ENCODE peak calls at places on chromosomes 7 and 10, in six cellular contexts. Z is DND-41, X is IMR-90, A is fibroblast of lung, L is H1, B is HCT116. F is an unnamed sample.

GRCh38 chr10:110501142-110501937 is 3.6 kb downstream of the DUSP5 start:
- DNase-seq in X (peak), B (peak), A (peak), Z (peak), L (peak), F (peak)

GRCh38 chr7:77866791-77867190 is 68.2 kb downstream of the PHTF2 start:
- DNase-seq in Z (no peak), A (peak), B (no peak), L (no peak), X (peak), F (no peak)

GRCh38 chr7:48387916-48388315 is 216.7 kb downstream of the ABCA13 start:
- DNase-seq in A (no peak), Z (no peak), L (no peak), X (no peak), B (no peak), F (no peak)

GRCh38 chr10:63409465-63410027 is 56.2 kb downstream of the JMJD1C start:
- DNase-seq in A (peak), Z (no peak), L (no peak), B (no peak), X (peak), F (no peak)

GRCh38 chr7:39565538-39565937 is 666 bp upstream of the YAE1 start:
- DNase-seq in B (no peak), Z (no peak), A (no peak), X (no peak), L (no peak), F (peak)

GRCh38 chr7:116772423-116772852 is 89.9 kb upstream of the CAPZA2 start:
- DNase-seq in A (peak), Z (no peak), L (no peak), X (peak), B (peak), F (no peak)

GRCh38 chr7:140217750-140218501 is 41.1 kb upstream of the KDM7A start:
- DNase-seq in A (no peak), X (no peak), Z (no peak), B (no peak), L (no peak), F (no peak)

GRCh38 chr10:124174673-124175645 is 81.6 kb upstream of the CHST15 start:
- DNase-seq in B (no peak), L (peak), X (no peak), A (peak), Z (no peak), F (no peak)

GRCh38 chr7:69412331-69413146 is 185.7 kb upstream of the AUTS2 start:
- DNase-seq in L (no peak), Z (peak), B (no peak), A (peak), X (no peak), F (no peak)

GRCh38 chr10:117535045-117535751 is 7.3 kb upstream of the EMX2 start:
- DNase-seq in B (no peak), L (peak), A (no peak), Z (no peak), X (no peak), F (no peak)

GRCh38 chr10:123392182-123392930 is 238.2 kb downstream of the BUB3 start:
- DNase-seq in A (no peak), Z (no peak), X (no peak), B (no peak), L (no peak), F (no peak)

GRCh38 chr7:43693687-43694398 is 35.5 kb downstream of the COA1 start:
- DNase-seq in L (no peak), A (peak), B (peak), Z (no peak), X (peak), F (no peak)

GRCh38 chr10:46787321-46787615 is 124.0 kb upstream of the PTPN20 start:
- DNase-seq in B (no peak), X (peak), Z (peak), L (no peak), A (peak), F (peak)

GRCh38 chr10:120969219-120969645 is 118.1 kb downstream of the WDR11 start:
- DNase-seq in L (no peak), B (no peak), A (peak), Z (no peak), X (no peak), F (no peak)

GRCh38 chr10:132117146-132117545 is 51.4 kb downstream of the JAKMIP3 start:
- DNase-seq in L (no peak), X (no peak), B (no peak), A (no peak), Z (no peak), F (no peak)

GRCh38 chr10:1737222-1738061 is at the start of gene ADARB2:
- DNase-seq in X (no peak), Z (peak), L (peak), A (peak), B (no peak), F (no peak)

GRCh38 chr7:431658-432111 is 88.0 kb downstream of the PDGFA start:
- DNase-seq in A (peak), Z (no peak), L (no peak), X (no peak), B (no peak), F (no peak)

GRCh38 chr7:82442492-82443043 is 1.0 kb downstream of the CACNA2D1 start:
- DNase-seq in L (peak), Z (no peak), X (peak), B (no peak), A (peak), F (no peak)

GRCh38 chr7:134462337-134462925 is 3.5 kb upstream of the AKR1B1 start:
- DNase-seq in B (no peak), A (peak), X (peak), L (no peak), Z (no peak), F (no peak)

GRCh38 chr7:141158562-141158961 is 84.7 kb downstream of the TMEM178B start:
- DNase-seq in B (peak), X (peak), A (peak), Z (no peak), L (no peak), F (no peak)

GRCh38 chr7:4270941-4271715 is 411.0 kb upstream of the FOXK1 start:
- DNase-seq in Z (no peak), B (no peak), L (peak), A (no peak), X (no peak), F (peak)

GRCh38 chr10:124956764-124957163 is 14.8 kb downstream of the ZRANB1 start:
- DNase-seq in L (no peak), A (no peak), X (no peak), Z (no peak), B (no peak), F (no peak)

GRCh38 chr10:46239247-46239646 is 47.5 kb upstream of the ANTXRL start:
- DNase-seq in A (no peak), Z (no peak), B (no peak), X (no peak), L (no peak), F (no peak)

GRCh38 chr10:48548531-48549135 is 56.2 kb downstream of the ARHGAP22 start:
- DNase-seq in A (no peak), L (peak), B (no peak), X (no peak), Z (no peak), F (peak)

GRCh38 chr10:62587011-62587410 is 212.8 kb downstream of the ZNF365 start:
- DNase-seq in Z (no peak), A (peak), X (peak), B (no peak), L (no peak), F (no peak)

GRCh38 chr10:13162013-13162364 is 631 bp downstream of the MCM10 start:
- DNase-seq in Z (peak), B (no peak), X (no peak), L (no peak), A (peak), F (no peak)

GRCh38 chr10:18066947-18067346 is 73.3 kb upstream of the CACNB2 start:
- DNase-seq in L (no peak), A (peak), B (no peak), Z (no peak), X (no peak), F (no peak)

GRCh38 chr7:158321056-158321700 is 266.4 kb downstream of the PTPRN2 start:
- DNase-seq in Z (no peak), A (no peak), L (peak), B (no peak), X (no peak), F (no peak)

GRCh38 chr10:89419548-89419947 is 5.2 kb downstream of the IFIT5 start:
- DNase-seq in L (no peak), A (peak), X (peak), B (no peak), Z (no peak), F (no peak)

GRCh38 chr7:157302314-157302711 is 34.5 kb upstream of the DNAJB6 start:
- DNase-seq in X (peak), L (no peak), A (peak), Z (peak), B (no peak), F (peak)

GRCh38 chr10:103949728-103950127 is 17.2 kb upstream of the SLK start:
- DNase-seq in L (no peak), B (no peak), A (no peak), Z (no peak), X (no peak), F (no peak)

GRCh38 chr7:96740130-96740529 is 30.5 kb upstream of the SEM1 start:
- DNase-seq in A (no peak), X (no peak), Z (no peak), L (no peak), B (no peak), F (no peak)

GRCh38 chr7:100827330-100828226 is at the start of gene EPHB4:
- DNase-seq in Z (no peak), X (peak), A (peak), B (peak), L (peak), F (peak)
- H3K9ac ChIP-seq in Z (no peak), X (peak), A (peak), B (peak), L (peak), F (peak)

GRCh38 chr7:87886875-87887274 is 10.6 kb downstream of the DBF4 start:
- DNase-seq in B (peak), Z (no peak), A (peak), X (peak), L (no peak), F (no peak)
- TF ChIP-seq CTCF in B (no peak), Z (peak), A (no peak), X (peak), L (no peak), F (peak)

DNA sequence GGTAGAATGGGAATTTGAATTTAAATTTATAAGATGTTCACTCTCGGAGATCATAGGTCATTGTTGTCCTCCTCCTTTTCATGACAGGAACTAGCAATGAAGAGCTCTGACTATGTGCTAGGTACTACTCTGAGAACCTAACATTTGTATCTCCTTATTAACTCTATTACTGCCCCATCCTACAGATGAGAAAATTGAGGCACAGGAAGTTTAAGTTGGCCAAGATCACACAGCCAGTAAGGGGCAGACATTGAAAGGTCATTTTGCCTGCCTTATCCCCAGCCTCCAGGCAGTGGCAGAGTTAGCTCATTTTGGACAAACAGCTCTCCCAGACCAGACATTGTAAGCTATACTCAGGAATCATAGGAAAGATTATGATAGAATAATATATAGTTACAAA is 6.0 kb downstream of the SRGN start:
- DNase-seq in Z (no peak), X (peak), B (peak), A (peak), L (no peak), F (no peak)
- H3K9ac ChIP-seq in Z (no peak), X (no peak), B (no peak), A (no peak), L (no peak), F (no peak)

GRCh38 chr10:29555091-29555745 is 79.6 kb downstream of the SVIL start:
- DNase-seq in X (peak), A (peak), Z (no peak), L (no peak), B (no peak), F (no peak)

GRCh38 chr10:29555746-29556481 is 78.9 kb downstream of the SVIL start:
- DNase-seq in L (no peak), X (peak), A (peak), Z (no peak), B (no peak), F (no peak)

GRCh38 chr10:29557665-29558064 is 77.1 kb downstream of the SVIL start:
- DNase-seq in X (no peak), B (no peak), A (no peak), L (no peak), Z (no peak), F (no peak)

GRCh38 chr10:29553732-29554260 is 81.0 kb downstream of the SVIL start:
- DNase-seq in A (no peak), Z (no peak), X (no peak), B (no peak), L (no peak), F (no peak)

DNA sequence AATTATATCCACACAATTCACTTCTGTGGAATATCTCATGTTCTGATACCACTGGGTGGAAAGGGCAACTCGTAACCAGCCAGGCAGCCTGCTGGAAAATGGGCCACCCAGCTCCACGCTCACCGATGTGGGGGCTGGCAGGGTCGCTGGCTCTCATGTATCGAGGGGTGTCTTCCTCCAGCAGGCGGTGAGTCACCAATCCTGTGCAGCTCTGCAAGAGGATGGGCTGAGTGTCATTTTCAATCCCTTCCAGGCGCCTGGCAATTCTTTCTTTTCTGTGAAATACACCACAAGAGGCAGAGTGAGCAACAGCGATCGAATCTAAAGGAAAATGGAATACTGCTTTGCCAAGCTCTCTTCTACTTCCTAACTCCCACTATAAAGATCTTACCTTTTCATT is 80.1 kb downstream of the SVIL start:
- DNase-seq in L (no peak), X (peak), B (no peak), A (peak), Z (no peak), F (no peak)
- TF ChIP-seq CTCF in L (peak), X (no peak), B (no peak), A (no peak), Z (no peak), F (no peak)

F was measured in colonic mucosa.